ENCODE peak calls at places on chromosomes 3 and 15, in five cellular contexts. Q is mucosa of descending colon, J is left ventricle myocardium inferior, B is cardiac fibroblast, Z is fibroblast of the aortic adventitia. X is an unnamed sample.

GRCh38 chr15:41558400-41559238 is at the start of gene TYRO3:
- DNase-seq in Z (peak; percentile 15), J (peak; percentile 64), B (peak; percentile 61), Q (peak; percentile 77), X (peak; percentile 43)

GRCh38 chr3:49812916-49813496 is 747 bp downstream of the UBA7 start:
- DNase-seq in J (no peak), Q (no peak), Z (no peak), B (no peak), X (no peak)

GRCh38 chr3:178455966-178456365 is 80.3 kb upstream of the KCNMB2 start:
- DNase-seq in J (no peak), Z (no peak), B (no peak), Q (no peak), X (no peak)

GRCh38 chr3:25611193-25611592 is 53.5 kb downstream of the TOP2B start:
- DNase-seq in J (no peak), B (no peak), Z (no peak), Q (no peak), X (no peak)

GRCh38 chr3:119681279-119681678 is 4.1 kb upstream of the COX17 start:
- DNase-seq in Z (peak; percentile 82), B (peak; percentile 67), Q (no peak), J (no peak), X (peak; percentile 72)

GRCh38 chr3:177193706-177194268 is 3.5 kb downstream of the TBL1XR1 start:
- DNase-seq in J (no peak), Z (peak; percentile 42), B (no peak), Q (no peak), X (no peak)

GRCh38 chr3:187005827-187006481 is 75.6 kb downstream of the ST6GAL1 start:
- DNase-seq in Z (no peak), B (no peak), J (no peak), Q (no peak), X (no peak)

GRCh38 chr3:39148116-39149058 is 5.0 kb downstream of the CSRNP1 start:
- DNase-seq in J (no peak), B (no peak), Q (no peak), Z (no peak), X (peak; percentile 68)

GRCh38 chr15:43243246-43243645 is 22.4 kb upstream of the EPB42 start:
- DNase-seq in B (no peak), Q (no peak), Z (no peak), J (no peak), X (no peak)

GRCh38 chr15:77402740-77403379 is 17.0 kb downstream of the PEAK1 start:
- DNase-seq in B (peak; percentile 82), J (no peak), Z (peak; percentile 91), Q (no peak), X (peak; percentile 87)

GRCh38 chr3:105856605-105857004 is 12.2 kb downstream of the CBLB start:
- DNase-seq in Z (no peak), B (no peak), Q (no peak), J (no peak), X (no peak)

GRCh38 chr3:69893274-69893673 is 106.3 kb upstream of the SAMMSON start:
- DNase-seq in J (no peak), Z (no peak), Q (no peak), B (no peak), X (no peak)

GRCh38 chr15:29139540-29140459 is 129.8 kb downstream of the NSMCE3 start:
- DNase-seq in J (no peak), Q (peak; percentile 78), Z (peak; percentile 17), B (peak; percentile 48), X (peak; percentile 46)

GRCh38 chr3:28940530-28940929 is 340.3 kb upstream of the RBMS3 start:
- DNase-seq in B (peak; percentile 93), Z (peak; percentile 93), Q (no peak), J (no peak), X (peak; percentile 90)

GRCh38 chr15:41804920-41805666 is 22.8 kb upstream of the JMJD7 start:
- DNase-seq in Q (no peak), B (no peak), Z (no peak), J (no peak), X (no peak)

GRCh38 chr3:40137586-40138295 is 171.8 kb upstream of the EIF1B start:
- DNase-seq in Z (peak; percentile 95), Q (no peak), J (no peak), B (peak; percentile 35), X (peak; percentile 14)

GRCh38 chr15:71957026-71957425 is 146.7 kb downstream of the NR2E3 start:
- DNase-seq in J (no peak), Q (no peak), Z (peak; percentile 17), B (no peak), X (no peak)

GRCh38 chr15:93312891-93313486 is 224.0 kb upstream of the RGMA start:
- DNase-seq in B (no peak), J (no peak), Z (no peak), Q (no peak), X (no peak)

DNA sequence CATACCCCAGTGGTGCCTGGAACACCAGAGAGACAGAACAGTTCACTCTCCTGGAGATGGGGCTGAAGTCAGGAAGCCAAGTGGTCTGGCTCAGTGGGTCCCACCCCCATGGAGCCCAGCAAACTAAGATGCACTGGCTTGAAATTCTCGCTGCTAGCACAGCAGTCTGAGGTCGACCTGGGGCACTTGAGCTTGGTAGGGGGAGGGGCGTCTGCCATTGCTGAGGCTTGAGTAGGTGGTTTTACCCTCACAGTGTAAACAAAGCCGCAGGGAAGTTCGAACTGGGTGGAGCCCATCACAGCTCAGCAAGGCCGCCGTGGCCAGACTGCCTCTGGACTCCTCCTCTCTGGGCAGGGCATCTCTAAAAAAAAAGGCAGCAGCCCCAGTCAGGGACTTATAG is 272.0 kb downstream of the KLF13 start:
- DNase-seq in Q (peak; percentile 68), J (no peak), B (no peak), Z (no peak), X (no peak)
- H3K4me3 ChIP-seq in Q (no peak overlapping the region), J (no peak overlapping the region), B (no peak overlapping the region), Z (no peak overlapping the region), X (no peak overlapping the region)

DNA sequence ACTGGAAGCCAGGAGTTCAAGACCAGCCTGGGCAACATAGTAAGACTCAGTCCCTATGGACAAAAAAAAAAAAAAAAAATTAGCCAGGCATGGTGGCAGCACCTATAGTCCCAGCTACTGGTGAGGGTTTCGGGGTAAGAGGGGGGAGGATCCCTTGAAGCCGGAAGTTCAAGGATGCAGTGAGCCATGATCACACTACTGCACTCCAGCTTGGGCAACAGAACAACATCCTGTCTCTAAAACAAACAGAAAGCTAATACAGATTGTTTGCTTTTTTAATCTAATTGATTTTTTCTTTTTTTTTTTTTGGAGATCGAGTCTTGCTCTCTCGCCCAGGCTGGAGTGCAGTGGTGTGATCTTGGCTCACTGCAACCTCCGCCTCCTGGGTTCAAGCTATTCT is 1.6 kb upstream of the IMP3 start:
- DNase-seq in Z (no peak), B (no peak), J (no peak), Q (no peak), X (no peak)
- H3K4me3 ChIP-seq in Z (no peak overlapping the region), B (no peak overlapping the region), J (no peak overlapping the region), Q (no peak overlapping the region), X (no peak overlapping the region)

DNA sequence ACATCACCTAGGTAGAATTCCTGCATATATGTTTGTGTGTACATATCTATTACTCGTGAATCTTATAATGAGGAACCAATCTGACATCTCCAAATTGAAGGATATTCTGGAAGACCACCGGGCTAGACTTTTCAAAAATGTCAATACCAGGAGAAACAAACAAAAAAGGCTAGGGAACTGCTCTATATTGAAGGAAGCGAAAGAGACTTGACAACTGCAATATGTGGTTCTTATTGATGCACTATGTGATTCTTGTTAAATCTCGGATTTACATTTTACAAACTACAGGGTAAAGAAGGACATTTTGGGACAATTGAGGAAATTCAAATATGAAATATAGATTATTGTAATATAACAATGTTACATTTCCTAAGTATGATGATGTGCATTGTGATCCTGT is 137.5 kb upstream of the CCDC54 start:
- DNase-seq in Q (no peak), J (no peak), Z (no peak), B (no peak), X (no peak)
- H3K4me3 ChIP-seq in Q (no peak overlapping the region), J (peak overlapping the region; percentile 75), Z (peak overlapping the region; percentile 94), B (peak overlapping the region; percentile 90), X (peak overlapping the region; percentile 89)

GRCh38 chr3:181696641-181697230 is 15.0 kb upstream of the SOX2 start:
- DNase-seq in Z (no peak), J (no peak), Q (no peak), B (no peak), X (no peak)
- H3K4me3 ChIP-seq in Z (no peak overlapping the region), J (peak overlapping the region; percentile 62), Q (no peak overlapping the region), B (no peak overlapping the region), X (no peak overlapping the region)

DNA sequence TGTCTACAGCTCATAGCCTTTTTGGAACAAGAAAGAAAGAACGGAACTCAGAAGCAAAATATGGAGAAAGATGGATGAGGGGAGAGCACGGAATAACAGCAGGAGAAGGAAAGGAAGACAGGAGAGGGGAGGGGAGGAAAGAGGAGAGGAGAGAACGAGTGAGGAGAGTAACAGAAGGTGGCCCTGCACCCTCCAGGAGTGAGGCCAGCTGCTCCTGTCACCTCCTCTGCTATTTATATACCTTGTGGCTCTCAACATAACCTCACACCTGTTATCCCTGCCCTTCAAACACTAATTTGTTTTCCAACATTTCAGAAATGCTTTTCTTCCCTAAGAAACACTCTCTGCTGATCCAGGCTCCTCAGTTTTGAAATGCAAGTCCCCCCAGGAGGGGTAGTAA is 53.3 kb upstream of the ATP2B2 start:
- DNase-seq in Z (no peak), J (no peak), Q (no peak), B (no peak), X (no peak)
- H3K4me3 ChIP-seq in Z (no peak overlapping the region), J (no peak overlapping the region), Q (no peak overlapping the region), B (no peak overlapping the region), X (no peak overlapping the region)

DNA sequence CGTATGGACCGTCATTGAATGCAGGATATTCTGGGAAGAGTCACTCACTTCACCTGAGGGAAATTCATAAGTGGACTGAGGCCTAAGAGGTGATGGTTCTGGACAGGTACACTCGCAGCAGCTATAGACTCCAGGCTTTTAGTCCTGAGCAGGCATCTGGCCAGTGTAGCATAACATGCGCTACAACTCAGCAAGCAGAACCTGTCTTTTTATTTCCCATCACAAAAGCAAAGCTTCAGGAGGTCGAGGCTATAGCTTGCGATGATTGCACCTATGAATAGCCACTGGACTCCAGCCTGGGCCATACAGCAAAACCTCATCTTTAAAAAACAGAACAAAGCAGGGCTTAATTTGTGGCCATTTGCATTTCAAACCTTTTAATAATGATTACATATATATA is 185.8 kb downstream of the KCNH8 start:
- DNase-seq in Q (no peak), B (no peak), J (no peak), Z (no peak), X (no peak)
- H3K4me3 ChIP-seq in Q (no peak overlapping the region), B (no peak overlapping the region), J (no peak overlapping the region), Z (no peak overlapping the region), X (no peak overlapping the region)

GRCh38 chr3:134651347-134652041 is 672 bp upstream of the KY start:
- DNase-seq in Z (peak; percentile 80), B (peak; percentile 48), Q (no peak), J (peak; percentile 58), X (peak; percentile 41)
- H3K4me3 ChIP-seq in Z (peak overlapping the region; percentile 70), B (peak overlapping the region; percentile 40), Q (no peak overlapping the region), J (peak overlapping the region; percentile 70), X (peak overlapping the region; percentile 45)

GRCh38 chr3:184259878-184260570 is 1.3 kb downstream of the CAMK2N2 start:
- DNase-seq in B (peak; percentile 36), J (peak; percentile 29), Z (no peak), Q (peak; percentile 61), X (peak; percentile 30)
- H3K4me3 ChIP-seq in B (peak overlapping the region; percentile 33), J (peak overlapping the region; percentile 66), Z (peak overlapping the region; percentile 41), Q (no peak overlapping the region), X (peak overlapping the region; percentile 41)

X was measured in fibroblast of pulmonary artery.